ENCODE peak calls at places on chromosomes 13 and 19, in six cellular contexts. O is substantia nigra, T is upper lobe of left lung, I is caudate nucleus, G is RWPE2, X is foreskin keratinocyte. K is an unnamed sample.

GRCh38 chr13:73602295-73602694 is 531.9 kb downstream of the KLF12 start:
- DNase-seq in O (no peak), T (no peak), I (no peak), G (no peak), X (peak), K (no peak)

GRCh38 chr19:27843861-27844260 is 1369.1 kb downstream of the UQCRFS1 start:
- DNase-seq in O (no peak), T (no peak), I (no peak), G (no peak), X (no peak), K (no peak)

GRCh38 chr13:50892162-50892944 is 17.2 kb upstream of the RNASEH2B start:
- DNase-seq in O (no peak), T (no peak), I (no peak), G (no peak), X (no peak), K (no peak)

GRCh38 chr19:12779162-12779993 is 4.0 kb upstream of the HOOK2 start:
- DNase-seq in O (peak), T (peak), I (peak), G (no peak), X (peak), K (no peak)

GRCh38 chr13:23695711-23696512 is 125.7 kb downstream of the TNFRSF19 start:
- DNase-seq in O (no peak), T (no peak), I (no peak), G (no peak), X (peak), K (no peak)

GRCh38 chr19:33205531-33206260 is 11.6 kb downstream of the LRP3 start:
- DNase-seq in O (no peak), T (no peak), I (no peak), G (no peak), X (no peak), K (no peak)

GRCh38 chr13:32790731-32791130 is 204.5 kb downstream of the PDS5B start:
- DNase-seq in O (no peak), T (no peak), I (no peak), G (no peak), X (no peak), K (no peak)

GRCh38 chr13:96710166-96710866 is 284.0 kb downstream of the OXGR1 start:
- DNase-seq in O (no peak), T (no peak), I (no peak), G (no peak), X (peak), K (no peak)

GRCh38 chr13:51803422-51804294 is at the start of gene DHRS12:
- DNase-seq in O (peak), T (peak), I (peak), G (no peak), X (peak), K (peak)

DNA sequence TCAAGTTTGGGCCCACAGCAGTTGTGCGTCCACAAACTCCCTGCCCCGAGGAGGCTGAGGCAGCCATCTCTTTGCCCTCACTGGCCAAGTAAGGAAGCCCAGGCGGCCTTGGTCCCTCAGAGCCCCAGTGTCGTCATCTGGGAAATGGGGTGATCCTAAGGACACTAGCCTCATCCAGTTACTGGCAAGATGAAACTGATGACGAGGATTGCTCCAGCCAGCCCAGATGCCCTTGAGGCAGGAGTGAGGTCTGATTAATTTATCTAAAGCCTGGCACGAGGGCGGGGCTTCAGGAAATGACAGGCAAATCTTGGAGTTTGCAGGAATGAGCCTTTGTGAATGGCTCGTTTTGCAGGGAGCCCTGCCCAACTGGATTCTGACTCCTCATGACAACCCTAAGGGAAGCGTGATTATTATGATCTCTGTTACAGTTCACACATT is 5.6 kb downstream of the LIPE start:
- DNase-seq in O (no peak), T (no peak), I (no peak), G (peak), X (peak), K (peak)
- H3K27ac ChIP-seq in O (peak), T (peak), I (no peak), G (peak), X (peak), K (peak)

GRCh38 chr19:1619094-1619439 is 13.8 kb upstream of the UQCR11 start:
- DNase-seq in O (no peak), T (no peak), I (no peak), G (peak), X (no peak), K (no peak)
- H3K27ac ChIP-seq in O (no peak), T (no peak), I (no peak), G (no peak), X (no peak), K (no peak)

DNA sequence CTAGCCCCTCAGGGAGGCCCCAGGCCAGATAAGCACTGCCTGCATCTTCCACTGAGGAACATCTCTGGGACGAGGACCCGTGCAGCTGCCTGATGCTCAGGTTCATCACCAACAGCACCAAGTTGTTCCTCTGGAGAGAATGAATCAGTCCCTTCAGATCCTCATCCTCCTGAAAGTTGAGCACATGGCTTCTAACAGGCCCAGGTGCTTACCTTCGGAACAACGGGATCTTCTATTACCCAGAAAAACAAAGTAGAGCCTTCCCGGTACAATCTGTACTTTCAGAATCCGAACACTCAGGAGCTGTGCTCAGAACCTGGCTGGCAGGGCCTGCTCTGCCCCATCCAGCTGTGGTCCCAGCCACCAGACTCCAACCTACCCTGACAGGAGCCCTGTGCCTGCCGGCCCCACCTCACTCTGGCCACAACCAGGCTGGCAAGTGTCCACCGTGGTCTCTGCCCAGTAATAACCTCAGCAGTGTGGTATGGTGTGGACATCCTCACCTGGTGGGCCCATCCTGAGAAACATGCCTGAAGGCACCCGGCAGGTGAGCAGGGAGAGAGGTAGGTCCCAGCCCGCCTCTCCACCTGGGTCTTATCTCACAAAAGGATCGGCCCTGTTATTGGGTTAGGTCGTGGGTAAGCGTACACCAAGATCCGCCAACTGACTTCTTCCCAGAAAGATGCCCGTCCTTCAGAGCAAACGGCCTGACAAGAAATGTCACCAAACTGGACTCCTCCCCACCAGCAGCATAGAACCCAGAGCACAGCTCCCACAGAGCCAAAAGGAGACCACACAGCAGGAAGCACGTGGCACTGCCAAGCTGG is 34.1 kb downstream of the ELL start:
- DNase-seq in O (no peak), T (no peak), I (no peak), G (no peak), X (no peak), K (no peak)
- H3K27ac ChIP-seq in O (no peak), T (peak), I (peak), G (peak), X (no peak), K (peak)

DNA sequence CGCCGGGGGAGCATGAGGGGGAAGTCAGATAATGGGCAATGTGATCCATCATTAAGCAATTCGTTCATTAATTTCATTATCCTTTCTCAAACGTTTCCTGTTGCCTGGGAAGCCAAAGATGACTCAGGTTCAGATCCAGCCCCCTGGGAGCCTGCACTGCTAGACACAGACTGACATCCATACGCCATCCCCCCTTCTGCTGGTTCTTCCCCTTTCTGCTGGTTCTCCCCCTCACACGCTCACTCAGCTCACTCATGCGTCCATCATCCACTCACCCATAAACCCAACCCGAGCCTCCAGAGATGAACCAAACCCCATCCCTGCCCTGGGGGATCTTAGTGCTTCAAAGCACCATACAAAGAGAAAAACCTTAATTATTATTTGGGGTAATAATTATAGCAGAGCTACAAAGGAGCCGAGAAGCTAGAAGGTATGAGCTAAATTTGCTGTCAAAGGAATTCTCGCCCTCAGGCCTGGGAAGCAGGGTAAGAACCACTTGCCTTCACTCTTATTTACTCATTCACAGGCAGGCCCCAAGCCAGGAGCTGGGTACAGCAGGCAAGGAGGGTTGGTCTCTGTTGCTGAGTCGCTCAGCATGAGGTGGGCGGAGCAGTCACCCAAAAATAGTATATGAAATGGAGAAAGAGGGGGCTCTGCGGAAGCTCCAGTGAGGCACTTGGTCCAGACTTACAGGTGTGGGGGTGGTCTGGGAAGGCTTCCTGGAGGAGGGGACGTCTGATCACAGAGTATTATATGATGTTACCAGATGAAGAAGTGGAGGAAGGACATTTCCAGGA is 7.0 kb upstream of the ZNF444 start:
- DNase-seq in O (no peak), T (peak), I (peak), G (no peak), X (peak), K (no peak)
- H3K27ac ChIP-seq in O (no peak), T (peak), I (peak), G (no peak), X (no peak), K (no peak)

DNA sequence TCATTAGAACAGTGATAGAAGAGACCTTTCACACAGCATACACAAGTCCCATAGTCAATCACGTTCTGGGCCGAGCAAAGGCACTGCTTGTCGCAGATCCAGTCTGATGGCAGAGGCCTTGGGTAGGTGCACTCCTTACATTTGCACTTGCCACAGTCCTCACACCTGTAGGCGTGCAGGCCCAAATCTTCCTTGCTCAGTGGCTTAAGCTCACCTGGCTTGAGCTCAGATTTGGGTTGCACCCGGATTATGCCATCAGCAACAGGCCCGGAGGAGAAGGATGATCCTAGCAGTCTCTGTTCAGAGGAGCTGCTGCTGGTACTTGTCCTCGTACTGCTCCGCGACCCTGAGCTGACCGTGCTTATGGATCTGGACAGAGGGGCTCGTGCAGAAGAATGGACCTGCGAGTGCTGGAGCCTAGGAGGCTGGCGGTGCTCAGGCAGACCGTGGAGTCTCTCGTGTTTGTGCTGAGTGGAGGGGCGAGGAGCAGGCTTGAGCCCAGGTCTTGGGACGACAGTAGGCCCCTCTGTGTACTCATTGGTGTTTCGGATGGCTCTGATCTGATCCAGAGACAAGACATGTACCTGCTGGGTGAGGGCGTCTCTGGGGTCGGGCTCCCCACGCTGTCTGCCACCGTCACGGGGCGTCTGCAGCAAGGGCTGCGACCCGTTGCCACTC is 3.8 kb downstream of the SPRY2 start:
- DNase-seq in O (no peak), T (no peak), I (no peak), G (no peak), X (peak), K (no peak)
- H3K27ac ChIP-seq in O (peak), T (peak), I (peak), G (no peak), X (no peak), K (peak)

K was measured in stomach.